ENCODE peak calls at places on chromosomes 11 and 22, in nine cellular contexts. One of them, this sample, is unnamed.

GRCh38 chr11:114296979-114297372 is 777 bp downstream of the NNMT start:
- DNase-seq in caudate nucleus: no peak
- DNase-seq in HEK293T: no peak
- DNase-seq in HFF-Myc: no peak
- DNase-seq in COR-L47: no peak
- DNase-seq in stimulated activated CD4-positive, alpha-beta T cell treated with anti-CD3 and anti-CD28 coated beads, TNF-alpha, amount 100 ng/mL, for 24 hours: no peak
- DNase-seq in endothelial cell: no peak
- DNase-seq in T-helper 1 cell: no peak
- DNase-seq in anterior cingulate cortex: no peak
- DNase-seq in this sample: no peak

GRCh38 chr11:101341578-101341977 is 212.0 kb upstream of the PGR start:
- DNase-seq in HEK293T: no peak
- DNase-seq in caudate nucleus: no peak
- DNase-seq in stimulated activated CD4-positive, alpha-beta T cell treated with anti-CD3 and anti-CD28 coated beads, TNF-alpha, amount 100 ng/mL, for 24 hours: no peak
- DNase-seq in anterior cingulate cortex: no peak
- DNase-seq in endothelial cell: no peak
- DNase-seq in COR-L47: no peak
- DNase-seq in T-helper 1 cell: no peak
- DNase-seq in HFF-Myc: no peak
- DNase-seq in this sample: no peak

GRCh38 chr22:36052505-36052941 is 23.9 kb upstream of the RBFOX2 start:
- DNase-seq in HFF-Myc: no peak
- DNase-seq in endothelial cell: no peak
- DNase-seq in anterior cingulate cortex: no peak
- DNase-seq in caudate nucleus: no peak
- DNase-seq in stimulated activated CD4-positive, alpha-beta T cell treated with anti-CD3 and anti-CD28 coated beads, TNF-alpha, amount 100 ng/mL, for 24 hours: no peak
- DNase-seq in COR-L47: no peak
- DNase-seq in T-helper 1 cell: peak
- DNase-seq in HEK293T: no peak
- DNase-seq in this sample: peak

GRCh38 chr11:69300124-69301032 is 6.4 kb downstream of the MYEOV start:
- DNase-seq in anterior cingulate cortex: no peak
- DNase-seq in endothelial cell: no peak
- DNase-seq in HFF-Myc: no peak
- DNase-seq in HEK293T: no peak
- DNase-seq in COR-L47: no peak
- DNase-seq in stimulated activated CD4-positive, alpha-beta T cell treated with anti-CD3 and anti-CD28 coated beads, TNF-alpha, amount 100 ng/mL, for 24 hours: no peak
- DNase-seq in caudate nucleus: no peak
- DNase-seq in T-helper 1 cell: no peak
- DNase-seq in this sample: peak

GRCh38 chr11:104771782-104772181 is 126.5 kb downstream of the CASP12 start:
- DNase-seq in endothelial cell: no peak
- DNase-seq in HEK293T: no peak
- DNase-seq in anterior cingulate cortex: no peak
- DNase-seq in caudate nucleus: no peak
- DNase-seq in HFF-Myc: no peak
- DNase-seq in T-helper 1 cell: no peak
- DNase-seq in COR-L47: no peak
- DNase-seq in stimulated activated CD4-positive, alpha-beta T cell treated with anti-CD3 and anti-CD28 coated beads, TNF-alpha, amount 100 ng/mL, for 24 hours: no peak
- DNase-seq in this sample: peak

GRCh38 chr11:68012843-68013610 is 2.9 kb downstream of the ALDH3B1 start:
- DNase-seq in endothelial cell: no peak
- DNase-seq in anterior cingulate cortex: no peak
- DNase-seq in HFF-Myc: peak
- DNase-seq in caudate nucleus: no peak
- DNase-seq in stimulated activated CD4-positive, alpha-beta T cell treated with anti-CD3 and anti-CD28 coated beads, TNF-alpha, amount 100 ng/mL, for 24 hours: no peak
- DNase-seq in COR-L47: no peak
- DNase-seq in HEK293T: no peak
- DNase-seq in T-helper 1 cell: no peak
- DNase-seq in this sample: peak

GRCh38 chr11:9664276-9665171 is 647 bp downstream of the SWAP70 start:
- DNase-seq in stimulated activated CD4-positive, alpha-beta T cell treated with anti-CD3 and anti-CD28 coated beads, TNF-alpha, amount 100 ng/mL, for 24 hours: no peak
- DNase-seq in HFF-Myc: no peak
- DNase-seq in caudate nucleus: peak
- DNase-seq in HEK293T: peak
- DNase-seq in endothelial cell: peak
- DNase-seq in anterior cingulate cortex: no peak
- DNase-seq in COR-L47: no peak
- DNase-seq in T-helper 1 cell: peak
- DNase-seq in this sample: peak

GRCh38 chr11:120335928-120336640 is at the start of gene ARHGEF12:
- DNase-seq in HFF-Myc: peak
- DNase-seq in HEK293T: peak
- DNase-seq in stimulated activated CD4-positive, alpha-beta T cell treated with anti-CD3 and anti-CD28 coated beads, TNF-alpha, amount 100 ng/mL, for 24 hours: peak
- DNase-seq in caudate nucleus: peak
- DNase-seq in endothelial cell: peak
- DNase-seq in COR-L47: peak
- DNase-seq in T-helper 1 cell: peak
- DNase-seq in anterior cingulate cortex: peak
- DNase-seq in this sample: peak

GRCh38 chr11:43899094-43899493 is 18.5 kb downstream of the ALKBH3 start:
- DNase-seq in HEK293T: no peak
- DNase-seq in T-helper 1 cell: no peak
- DNase-seq in endothelial cell: no peak
- DNase-seq in anterior cingulate cortex: no peak
- DNase-seq in stimulated activated CD4-positive, alpha-beta T cell treated with anti-CD3 and anti-CD28 coated beads, TNF-alpha, amount 100 ng/mL, for 24 hours: no peak
- DNase-seq in HFF-Myc: no peak
- DNase-seq in COR-L47: no peak
- DNase-seq in caudate nucleus: no peak
- DNase-seq in this sample: no peak

GRCh38 chr11:2929511-2929879 is 275 bp upstream of the PHLDA2 start:
- DNase-seq in caudate nucleus: no peak
- DNase-seq in HEK293T: no peak
- DNase-seq in stimulated activated CD4-positive, alpha-beta T cell treated with anti-CD3 and anti-CD28 coated beads, TNF-alpha, amount 100 ng/mL, for 24 hours: no peak
- DNase-seq in endothelial cell: no peak
- DNase-seq in T-helper 1 cell: peak
- DNase-seq in anterior cingulate cortex: no peak
- DNase-seq in HFF-Myc: no peak
- DNase-seq in COR-L47: no peak
- DNase-seq in this sample: peak

GRCh38 chr11:93821617-93822016 is 28.8 kb downstream of the VSTM5 start:
- DNase-seq in stimulated activated CD4-positive, alpha-beta T cell treated with anti-CD3 and anti-CD28 coated beads, TNF-alpha, amount 100 ng/mL, for 24 hours: no peak
- DNase-seq in HFF-Myc: no peak
- DNase-seq in caudate nucleus: no peak
- DNase-seq in endothelial cell: no peak
- DNase-seq in T-helper 1 cell: no peak
- DNase-seq in COR-L47: no peak
- DNase-seq in HEK293T: no peak
- DNase-seq in anterior cingulate cortex: no peak
- DNase-seq in this sample: no peak

GRCh38 chr11:105111145-105111944 is 28.2 kb downstream of the CARD18 start:
- DNase-seq in COR-L47: no peak
- DNase-seq in T-helper 1 cell: no peak
- DNase-seq in HEK293T: no peak
- DNase-seq in stimulated activated CD4-positive, alpha-beta T cell treated with anti-CD3 and anti-CD28 coated beads, TNF-alpha, amount 100 ng/mL, for 24 hours: no peak
- DNase-seq in endothelial cell: no peak
- DNase-seq in HFF-Myc: no peak
- DNase-seq in caudate nucleus: no peak
- DNase-seq in anterior cingulate cortex: no peak
- DNase-seq in this sample: no peak

GRCh38 chr22:46057206-46057605 is 80.2 kb upstream of the WNT7B start:
- DNase-seq in T-helper 1 cell: no peak
- DNase-seq in HEK293T: no peak
- DNase-seq in anterior cingulate cortex: no peak
- DNase-seq in endothelial cell: no peak
- DNase-seq in caudate nucleus: no peak
- DNase-seq in COR-L47: no peak
- DNase-seq in stimulated activated CD4-positive, alpha-beta T cell treated with anti-CD3 and anti-CD28 coated beads, TNF-alpha, amount 100 ng/mL, for 24 hours: no peak
- DNase-seq in HFF-Myc: no peak
- DNase-seq in this sample: no peak

GRCh38 chr11:111557425-111558111 is 17.0 kb downstream of the LAYN start:
- DNase-seq in stimulated activated CD4-positive, alpha-beta T cell treated with anti-CD3 and anti-CD28 coated beads, TNF-alpha, amount 100 ng/mL, for 24 hours: no peak
- DNase-seq in T-helper 1 cell: no peak
- DNase-seq in HFF-Myc: peak
- DNase-seq in caudate nucleus: no peak
- DNase-seq in anterior cingulate cortex: no peak
- DNase-seq in COR-L47: no peak
- DNase-seq in endothelial cell: no peak
- DNase-seq in HEK293T: no peak
- DNase-seq in this sample: peak

GRCh38 chr22:45318558-45319318 is 9.0 kb downstream of the FAM118A start:
- DNase-seq in HFF-Myc: no peak
- DNase-seq in stimulated activated CD4-positive, alpha-beta T cell treated with anti-CD3 and anti-CD28 coated beads, TNF-alpha, amount 100 ng/mL, for 24 hours: peak
- DNase-seq in anterior cingulate cortex: no peak
- DNase-seq in caudate nucleus: no peak
- DNase-seq in T-helper 1 cell: peak
- DNase-seq in HEK293T: no peak
- DNase-seq in endothelial cell: no peak
- DNase-seq in COR-L47: no peak
- DNase-seq in this sample: no peak

GRCh38 chr11:133078591-133079179 is 453.6 kb downstream of the OPCML start:
- DNase-seq in caudate nucleus: peak
- DNase-seq in COR-L47: peak
- DNase-seq in T-helper 1 cell: peak
- DNase-seq in anterior cingulate cortex: peak
- DNase-seq in endothelial cell: peak
- DNase-seq in HEK293T: peak
- DNase-seq in stimulated activated CD4-positive, alpha-beta T cell treated with anti-CD3 and anti-CD28 coated beads, TNF-alpha, amount 100 ng/mL, for 24 hours: no peak
- DNase-seq in HFF-Myc: no peak
- DNase-seq in this sample: peak

GRCh38 chr11:121441533-121441932 is 10.6 kb upstream of the SORL1 start:
- DNase-seq in caudate nucleus: no peak
- DNase-seq in endothelial cell: no peak
- DNase-seq in T-helper 1 cell: no peak
- DNase-seq in anterior cingulate cortex: no peak
- DNase-seq in HEK293T: no peak
- DNase-seq in HFF-Myc: no peak
- DNase-seq in COR-L47: no peak
- DNase-seq in stimulated activated CD4-positive, alpha-beta T cell treated with anti-CD3 and anti-CD28 coated beads, TNF-alpha, amount 100 ng/mL, for 24 hours: no peak
- DNase-seq in this sample: no peak

GRCh38 chr11:35912883-35913614 is 30.8 kb upstream of the LDLRAD3 start:
- DNase-seq in endothelial cell: no peak
- DNase-seq in anterior cingulate cortex: no peak
- DNase-seq in stimulated activated CD4-positive, alpha-beta T cell treated with anti-CD3 and anti-CD28 coated beads, TNF-alpha, amount 100 ng/mL, for 24 hours: no peak
- DNase-seq in COR-L47: no peak
- DNase-seq in T-helper 1 cell: no peak
- DNase-seq in HFF-Myc: no peak
- DNase-seq in HEK293T: no peak
- DNase-seq in caudate nucleus: no peak
- DNase-seq in this sample: no peak

GRCh38 chr22:38412435-38413084 is 42.4 kb downstream of the KCNJ4 start:
- DNase-seq in COR-L47: no peak
- DNase-seq in anterior cingulate cortex: no peak
- DNase-seq in HFF-Myc: no peak
- DNase-seq in caudate nucleus: no peak
- DNase-seq in T-helper 1 cell: no peak
- DNase-seq in HEK293T: peak
- DNase-seq in stimulated activated CD4-positive, alpha-beta T cell treated with anti-CD3 and anti-CD28 coated beads, TNF-alpha, amount 100 ng/mL, for 24 hours: no peak
- DNase-seq in endothelial cell: no peak
- DNase-seq in this sample: no peak

GRCh38 chr22:36356708-36357694 is 30.8 kb downstream of the MYH9 start:
- DNase-seq in HEK293T: no peak
- DNase-seq in endothelial cell: no peak
- DNase-seq in COR-L47: no peak
- DNase-seq in T-helper 1 cell: peak
- DNase-seq in anterior cingulate cortex: no peak
- DNase-seq in caudate nucleus: no peak
- DNase-seq in HFF-Myc: no peak
- DNase-seq in stimulated activated CD4-positive, alpha-beta T cell treated with anti-CD3 and anti-CD28 coated beads, TNF-alpha, amount 100 ng/mL, for 24 hours: no peak
- DNase-seq in this sample: peak

GRCh38 chr11:18527512-18527911 is 770 bp upstream of the TSG101 start:
- DNase-seq in stimulated activated CD4-positive, alpha-beta T cell treated with anti-CD3 and anti-CD28 coated beads, TNF-alpha, amount 100 ng/mL, for 24 hours: no peak
- DNase-seq in HFF-Myc: no peak
- DNase-seq in HEK293T: peak
- DNase-seq in caudate nucleus: no peak
- DNase-seq in anterior cingulate cortex: no peak
- DNase-seq in endothelial cell: no peak
- DNase-seq in T-helper 1 cell: peak
- DNase-seq in COR-L47: no peak
- DNase-seq in this sample: peak

GRCh38 chr11:57527056-57527631 is 3.4 kb downstream of the TIMM10 start:
- DNase-seq in T-helper 1 cell: peak
- DNase-seq in endothelial cell: peak
- DNase-seq in COR-L47: peak
- DNase-seq in HFF-Myc: peak
- DNase-seq in caudate nucleus: peak
- DNase-seq in stimulated activated CD4-positive, alpha-beta T cell treated with anti-CD3 and anti-CD28 coated beads, TNF-alpha, amount 100 ng/mL, for 24 hours: peak
- DNase-seq in anterior cingulate cortex: peak
- DNase-seq in HEK293T: peak
- DNase-seq in this sample: peak

GRCh38 chr22:42180349-42180842 is 49.8 kb upstream of the CYP2D6 start:
- DNase-seq in endothelial cell: no peak
- DNase-seq in caudate nucleus: no peak
- DNase-seq in HFF-Myc: no peak
- DNase-seq in HEK293T: no peak
- DNase-seq in anterior cingulate cortex: no peak
- DNase-seq in stimulated activated CD4-positive, alpha-beta T cell treated with anti-CD3 and anti-CD28 coated beads, TNF-alpha, amount 100 ng/mL, for 24 hours: no peak
- DNase-seq in T-helper 1 cell: peak
- DNase-seq in COR-L47: no peak
- DNase-seq in this sample: peak

GRCh38 chr11:111331711-111332479 is 33.5 kb downstream of the POU2AF3 start:
- DNase-seq in T-helper 1 cell: no peak
- DNase-seq in anterior cingulate cortex: no peak
- DNase-seq in COR-L47: peak
- DNase-seq in caudate nucleus: no peak
- DNase-seq in HEK293T: no peak
- DNase-seq in endothelial cell: no peak
- DNase-seq in HFF-Myc: no peak
- DNase-seq in stimulated activated CD4-positive, alpha-beta T cell treated with anti-CD3 and anti-CD28 coated beads, TNF-alpha, amount 100 ng/mL, for 24 hours: no peak
- DNase-seq in this sample: peak

GRCh38 chr22:16949561-16949960 is 58.5 kb downstream of the GAB4 start:
- DNase-seq in stimulated activated CD4-positive, alpha-beta T cell treated with anti-CD3 and anti-CD28 coated beads, TNF-alpha, amount 100 ng/mL, for 24 hours: no peak
- DNase-seq in caudate nucleus: peak
- DNase-seq in COR-L47: no peak
- DNase-seq in HEK293T: no peak
- DNase-seq in T-helper 1 cell: peak
- DNase-seq in HFF-Myc: no peak
- DNase-seq in endothelial cell: no peak
- DNase-seq in anterior cingulate cortex: no peak
- DNase-seq in this sample: no peak

GRCh38 chr11:113401718-113402117 is 14.1 kb downstream of the ANKK1 start:
- DNase-seq in COR-L47: peak
- DNase-seq in T-helper 1 cell: no peak
- DNase-seq in HFF-Myc: peak
- DNase-seq in HEK293T: no peak
- DNase-seq in stimulated activated CD4-positive, alpha-beta T cell treated with anti-CD3 and anti-CD28 coated beads, TNF-alpha, amount 100 ng/mL, for 24 hours: no peak
- DNase-seq in caudate nucleus: no peak
- DNase-seq in anterior cingulate cortex: no peak
- DNase-seq in endothelial cell: no peak
- DNase-seq in this sample: peak